ENCODE peak calls at places on chromosome 16, in ten cellular contexts. One of them, this sample, is unnamed.

GRCh38 chr16:13909872-13910303 is 10.1 kb upstream of the ERCC4 start:
- DNase-seq in NCI-H345: no peak
- DNase-seq in stomach: peak; percentile 87
- DNase-seq in dermis blood vessel endothelial cell: no peak
- DNase-seq in GM04503: peak; percentile 35
- DNase-seq in HFFc6: peak; percentile 41
- DNase-seq in EH: peak; percentile 24
- DNase-seq in ovary: peak; percentile 58
- DNase-seq in NCI-H2107: no peak
- DNase-seq in HL-60: no peak
- DNase-seq in this sample: peak; percentile 12

GRCh38 chr16:47888142-47888541 is 267.7 kb downstream of the ABCC12 start:
- DNase-seq in NCI-H345: no peak
- DNase-seq in stomach: no peak
- DNase-seq in dermis blood vessel endothelial cell: no peak
- DNase-seq in GM04503: peak; percentile 16
- DNase-seq in HFFc6: peak; percentile 51
- DNase-seq in EH: peak; percentile 77
- DNase-seq in ovary: no peak
- DNase-seq in NCI-H2107: no peak
- DNase-seq in HL-60: no peak
- DNase-seq in this sample: peak; percentile 13

GRCh38 chr16:27437946-27438345 is 36.0 kb downstream of the IL21R start:
- DNase-seq in NCI-H345: no peak
- DNase-seq in stomach: no peak
- DNase-seq in dermis blood vessel endothelial cell: no peak
- DNase-seq in GM04503: no peak
- DNase-seq in HFFc6: no peak
- DNase-seq in EH: no peak
- DNase-seq in ovary: no peak
- DNase-seq in NCI-H2107: no peak
- DNase-seq in HL-60: no peak
- DNase-seq in this sample: no peak

GRCh38 chr16:12349950-12350842 is 373.7 kb downstream of the SNX29 start:
- DNase-seq in NCI-H345: no peak
- DNase-seq in stomach: no peak
- DNase-seq in dermis blood vessel endothelial cell: no peak
- DNase-seq in GM04503: no peak
- DNase-seq in HFFc6: no peak
- DNase-seq in EH: no peak
- DNase-seq in ovary: no peak
- DNase-seq in NCI-H2107: no peak
- DNase-seq in HL-60: peak; percentile 83
- DNase-seq in this sample: no peak

GRCh38 chr16:85908444-85908843 is 9.5 kb downstream of the IRF8 start:
- DNase-seq in NCI-H345: no peak
- DNase-seq in stomach: no peak
- DNase-seq in dermis blood vessel endothelial cell: no peak
- DNase-seq in GM04503: no peak
- DNase-seq in HFFc6: no peak
- DNase-seq in EH: no peak
- DNase-seq in ovary: no peak
- DNase-seq in NCI-H2107: no peak
- DNase-seq in HL-60: peak; percentile 35
- DNase-seq in this sample: no peak

GRCh38 chr16:29757950-29758466 is 12.2 kb upstream of the C16orf54 start:
- DNase-seq in NCI-H345: no peak
- DNase-seq in stomach: no peak
- DNase-seq in dermis blood vessel endothelial cell: no peak
- DNase-seq in GM04503: peak; percentile 17
- DNase-seq in HFFc6: no peak
- DNase-seq in EH: peak; percentile 46
- DNase-seq in ovary: peak; percentile 34
- DNase-seq in NCI-H2107: no peak
- DNase-seq in HL-60: peak; percentile 32
- DNase-seq in this sample: peak; percentile 3

GRCh38 chr16:12489362-12489761 is 314.3 kb downstream of the CPPED1 start:
- DNase-seq in NCI-H345: no peak
- DNase-seq in stomach: no peak
- DNase-seq in dermis blood vessel endothelial cell: no peak
- DNase-seq in GM04503: no peak
- DNase-seq in HFFc6: no peak
- DNase-seq in EH: no peak
- DNase-seq in ovary: no peak
- DNase-seq in NCI-H2107: no peak
- DNase-seq in HL-60: no peak
- DNase-seq in this sample: no peak

GRCh38 chr16:66639091-66639885 is 34.8 kb downstream of the CMTM3 start:
- DNase-seq in NCI-H345: no peak
- DNase-seq in stomach: no peak
- DNase-seq in dermis blood vessel endothelial cell: no peak
- DNase-seq in GM04503: no peak
- DNase-seq in HFFc6: no peak
- DNase-seq in EH: peak; percentile 22
- DNase-seq in ovary: no peak
- DNase-seq in NCI-H2107: no peak
- DNase-seq in HL-60: no peak
- DNase-seq in this sample: no peak

GRCh38 chr16:84277244-84277823 is 17.3 kb upstream of the WFDC1 start:
- DNase-seq in NCI-H345: peak; percentile 45
- DNase-seq in stomach: peak; percentile 77
- DNase-seq in dermis blood vessel endothelial cell: peak; percentile 73
- DNase-seq in GM04503: no peak
- DNase-seq in HFFc6: peak; percentile 38
- DNase-seq in EH: peak; percentile 63
- DNase-seq in ovary: peak; percentile 79
- DNase-seq in NCI-H2107: peak; percentile 44
- DNase-seq in HL-60: peak; percentile 56
- DNase-seq in this sample: no peak

GRCh38 chr16:84879569-84880487 is 60.0 kb downstream of the CRISPLD2 start:
- DNase-seq in NCI-H345: no peak
- DNase-seq in stomach: peak; percentile 49
- DNase-seq in dermis blood vessel endothelial cell: no peak
- DNase-seq in GM04503: no peak
- DNase-seq in HFFc6: no peak
- DNase-seq in EH: no peak
- DNase-seq in ovary: no peak
- DNase-seq in NCI-H2107: no peak
- DNase-seq in HL-60: no peak
- DNase-seq in this sample: no peak

GRCh38 chr16:9275386-9275785 is 183.9 kb downstream of the HAPSTR1 start:
- DNase-seq in NCI-H345: no peak
- DNase-seq in stomach: no peak
- DNase-seq in dermis blood vessel endothelial cell: no peak
- DNase-seq in GM04503: no peak
- DNase-seq in HFFc6: no peak
- DNase-seq in EH: no peak
- DNase-seq in ovary: no peak
- DNase-seq in NCI-H2107: no peak
- DNase-seq in HL-60: no peak
- DNase-seq in this sample: no peak

GRCh38 chr16:12971216-12971615 is 69.8 kb downstream of the SHISA9 start:
- DNase-seq in NCI-H345: peak; percentile 97
- DNase-seq in stomach: peak; percentile 26
- DNase-seq in dermis blood vessel endothelial cell: peak; percentile 0
- DNase-seq in GM04503: peak; percentile 3
- DNase-seq in HFFc6: peak; percentile 1
- DNase-seq in EH: peak; percentile 5
- DNase-seq in ovary: no peak
- DNase-seq in NCI-H2107: peak; percentile 90
- DNase-seq in HL-60: no peak
- DNase-seq in this sample: no peak

GRCh38 chr16:54280751-54281150 is 5.8 kb downstream of the IRX3 start:
- DNase-seq in NCI-H345: no peak
- DNase-seq in stomach: no peak
- DNase-seq in dermis blood vessel endothelial cell: no peak
- DNase-seq in GM04503: no peak
- DNase-seq in HFFc6: peak; percentile 18
- DNase-seq in EH: peak; percentile 50
- DNase-seq in ovary: no peak
- DNase-seq in NCI-H2107: no peak
- DNase-seq in HL-60: no peak
- DNase-seq in this sample: no peak

GRCh38 chr16:86975445-86975844 is 341.7 kb downstream of the C16orf95 start:
- DNase-seq in NCI-H345: no peak
- DNase-seq in stomach: no peak
- DNase-seq in dermis blood vessel endothelial cell: peak; percentile 87
- DNase-seq in GM04503: no peak
- DNase-seq in HFFc6: peak; percentile 40
- DNase-seq in EH: peak; percentile 93
- DNase-seq in ovary: no peak
- DNase-seq in NCI-H2107: no peak
- DNase-seq in HL-60: no peak
- DNase-seq in this sample: no peak

GRCh38 chr16:5633845-5634440 is 536.3 kb upstream of the EEF2KMT start:
- DNase-seq in NCI-H345: peak; percentile 2
- DNase-seq in stomach: no peak
- DNase-seq in dermis blood vessel endothelial cell: peak; percentile 44
- DNase-seq in GM04503: no peak
- DNase-seq in HFFc6: peak; percentile 16
- DNase-seq in EH: no peak
- DNase-seq in ovary: no peak
- DNase-seq in NCI-H2107: no peak
- DNase-seq in HL-60: no peak
- DNase-seq in this sample: no peak

GRCh38 chr16:86059253-86060171 is 160.6 kb downstream of the IRF8 start:
- DNase-seq in NCI-H345: no peak
- DNase-seq in stomach: no peak
- DNase-seq in dermis blood vessel endothelial cell: no peak
- DNase-seq in GM04503: no peak
- DNase-seq in HFFc6: no peak
- DNase-seq in EH: no peak
- DNase-seq in ovary: peak; percentile 57
- DNase-seq in NCI-H2107: no peak
- DNase-seq in HL-60: no peak
- DNase-seq in this sample: no peak

GRCh38 chr16:84184775-84185174 is 2.1 kb downstream of the TAF1C start:
- DNase-seq in NCI-H345: no peak
- DNase-seq in stomach: no peak
- DNase-seq in dermis blood vessel endothelial cell: peak; percentile 86
- DNase-seq in GM04503: no peak
- DNase-seq in HFFc6: no peak
- DNase-seq in EH: no peak
- DNase-seq in ovary: peak; percentile 44
- DNase-seq in NCI-H2107: no peak
- DNase-seq in HL-60: no peak
- DNase-seq in this sample: no peak

GRCh38 chr16:3143598-3144330 is 8.9 kb downstream of the ZNF213 start:
- DNase-seq in NCI-H345: no peak
- DNase-seq in stomach: no peak
- DNase-seq in dermis blood vessel endothelial cell: no peak
- DNase-seq in GM04503: no peak
- DNase-seq in HFFc6: no peak
- DNase-seq in EH: no peak
- DNase-seq in ovary: no peak
- DNase-seq in NCI-H2107: no peak
- DNase-seq in HL-60: no peak
- DNase-seq in this sample: no peak

GRCh38 chr16:60142991-60143705 is 1409.0 kb upstream of the GOT2 start:
- DNase-seq in NCI-H345: no peak
- DNase-seq in stomach: no peak
- DNase-seq in dermis blood vessel endothelial cell: no peak
- DNase-seq in GM04503: no peak
- DNase-seq in HFFc6: peak; percentile 58
- DNase-seq in EH: peak; percentile 75
- DNase-seq in ovary: no peak
- DNase-seq in NCI-H2107: no peak
- DNase-seq in HL-60: no peak
- DNase-seq in this sample: peak; percentile 4

GRCh38 chr16:89172901-89173628 is 1.5 kb downstream of the CDH15 start:
- DNase-seq in NCI-H345: no peak
- DNase-seq in stomach: no peak
- DNase-seq in dermis blood vessel endothelial cell: no peak
- DNase-seq in GM04503: no peak
- DNase-seq in HFFc6: no peak
- DNase-seq in EH: no peak
- DNase-seq in ovary: no peak
- DNase-seq in NCI-H2107: no peak
- DNase-seq in HL-60: no peak
- DNase-seq in this sample: no peak

GRCh38 chr16:35598696-35599332 is 2139.4 kb downstream of the TP53TG3F start:
- DNase-seq in NCI-H345: no peak
- DNase-seq in stomach: no peak
- DNase-seq in dermis blood vessel endothelial cell: no peak
- DNase-seq in GM04503: no peak
- DNase-seq in HFFc6: no peak
- DNase-seq in EH: no peak
- DNase-seq in ovary: no peak
- DNase-seq in NCI-H2107: no peak
- DNase-seq in HL-60: peak; percentile 81
- DNase-seq in this sample: no peak

GRCh38 chr16:27431773-27432599 is 30.0 kb downstream of the IL21R start:
- DNase-seq in NCI-H345: no peak
- DNase-seq in stomach: peak; percentile 21
- DNase-seq in dermis blood vessel endothelial cell: no peak
- DNase-seq in GM04503: no peak
- DNase-seq in HFFc6: peak; percentile 76
- DNase-seq in EH: peak; percentile 55
- DNase-seq in ovary: no peak
- DNase-seq in NCI-H2107: no peak
- DNase-seq in HL-60: no peak
- DNase-seq in this sample: no peak

GRCh38 chr16:84314373-84314772 is 19.7 kb downstream of the WFDC1 start:
- DNase-seq in NCI-H345: no peak
- DNase-seq in stomach: no peak
- DNase-seq in dermis blood vessel endothelial cell: no peak
- DNase-seq in GM04503: no peak
- DNase-seq in HFFc6: no peak
- DNase-seq in EH: peak; percentile 41
- DNase-seq in ovary: no peak
- DNase-seq in NCI-H2107: no peak
- DNase-seq in HL-60: no peak
- DNase-seq in this sample: no peak

GRCh38 chr16:56974549-56975300 is 13.0 kb downstream of the CETP start:
- DNase-seq in NCI-H345: no peak
- DNase-seq in stomach: no peak
- DNase-seq in dermis blood vessel endothelial cell: no peak
- DNase-seq in GM04503: no peak
- DNase-seq in HFFc6: no peak
- DNase-seq in EH: no peak
- DNase-seq in ovary: no peak
- DNase-seq in NCI-H2107: no peak
- DNase-seq in HL-60: peak; percentile 60
- DNase-seq in this sample: no peak

GRCh38 chr16:30949655-30950515 is 1.0 kb downstream of the ORAI3 start:
- DNase-seq in NCI-H345: peak; percentile 40
- DNase-seq in stomach: peak; percentile 67
- DNase-seq in dermis blood vessel endothelial cell: peak; percentile 71
- DNase-seq in GM04503: peak; percentile 60
- DNase-seq in HFFc6: peak; percentile 77
- DNase-seq in EH: peak; percentile 86
- DNase-seq in ovary: peak; percentile 73
- DNase-seq in NCI-H2107: no peak
- DNase-seq in HL-60: peak; percentile 93
- DNase-seq in this sample: peak; percentile 75

GRCh38 chr16:85111184-85111583 is 1.1 kb downstream of the CIBAR2 start:
- DNase-seq in NCI-H345: no peak
- DNase-seq in stomach: no peak
- DNase-seq in dermis blood vessel endothelial cell: no peak
- DNase-seq in GM04503: no peak
- DNase-seq in HFFc6: no peak
- DNase-seq in EH: no peak
- DNase-seq in ovary: no peak
- DNase-seq in NCI-H2107: no peak
- DNase-seq in HL-60: no peak
- DNase-seq in this sample: no peak

GRCh38 chr16:83574388-83574787 is 233.4 kb upstream of the HSBP1 start:
- DNase-seq in NCI-H345: no peak
- DNase-seq in stomach: no peak
- DNase-seq in dermis blood vessel endothelial cell: no peak
- DNase-seq in GM04503: peak; percentile 60
- DNase-seq in HFFc6: peak; percentile 28
- DNase-seq in EH: peak; percentile 86
- DNase-seq in ovary: no peak
- DNase-seq in NCI-H2107: no peak
- DNase-seq in HL-60: no peak
- DNase-seq in this sample: peak; percentile 61

GRCh38 chr16:49563666-49564065 is 190.1 kb downstream of the C16orf78 start:
- DNase-seq in NCI-H345: no peak
- DNase-seq in stomach: no peak
- DNase-seq in dermis blood vessel endothelial cell: no peak
- DNase-seq in GM04503: no peak
- DNase-seq in HFFc6: no peak
- DNase-seq in EH: peak; percentile 11
- DNase-seq in ovary: no peak
- DNase-seq in NCI-H2107: no peak
- DNase-seq in HL-60: no peak
- DNase-seq in this sample: no peak